ENCODE peak calls at places on chromosomes 1 and 21, in six cellular contexts. One of them, this sample, is unnamed. For H3K4me1, the result is how much of the 10 kb centered on the place peaks cover.

GRCh38 chr1:70051926-70052325 is 153.5 kb downstream of the LRRC40 start:
- DNase-seq in endothelial cell of umbilical vein: no peak
- DNase-seq in heart left ventricle: no peak
- DNase-seq in colonic mucosa: no peak
- DNase-seq in CD8-positive, alpha-beta T cell: no peak
- DNase-seq in PC-9: no peak
- DNase-seq in this sample: no peak

GRCh38 chr1:108584320-108584968 is 24.5 kb downstream of the EEIG2 start:
- DNase-seq in colonic mucosa: no peak
- DNase-seq in endothelial cell of umbilical vein: peak
- DNase-seq in PC-9: no peak
- DNase-seq in heart left ventricle: no peak
- DNase-seq in CD8-positive, alpha-beta T cell: no peak
- DNase-seq in this sample: no peak

GRCh38 chr1:172283766-172284165 is 136.7 kb upstream of the C1orf105 start:
- DNase-seq in PC-9: no peak
- DNase-seq in colonic mucosa: no peak
- DNase-seq in CD8-positive, alpha-beta T cell: no peak
- DNase-seq in heart left ventricle: no peak
- DNase-seq in endothelial cell of umbilical vein: no peak
- DNase-seq in this sample: no peak

GRCh38 chr1:56436912-56437403 is 142.4 kb downstream of the PLPP3 start:
- DNase-seq in endothelial cell of umbilical vein: no peak
- DNase-seq in heart left ventricle: no peak
- DNase-seq in colonic mucosa: no peak
- DNase-seq in CD8-positive, alpha-beta T cell: no peak
- DNase-seq in PC-9: no peak
- DNase-seq in this sample: no peak

GRCh38 chr1:20187813-20188454 is 1.6 kb upstream of the PLA2G2C start:
- DNase-seq in colonic mucosa: no peak
- DNase-seq in heart left ventricle: no peak
- DNase-seq in endothelial cell of umbilical vein: no peak
- DNase-seq in PC-9: no peak
- DNase-seq in CD8-positive, alpha-beta T cell: no peak
- DNase-seq in this sample: no peak

GRCh38 chr1:62361426-62361825 is 42.2 kb upstream of the KANK4 start:
- DNase-seq in heart left ventricle: no peak
- DNase-seq in endothelial cell of umbilical vein: no peak
- DNase-seq in CD8-positive, alpha-beta T cell: no peak
- DNase-seq in PC-9: no peak
- DNase-seq in colonic mucosa: no peak
- DNase-seq in this sample: no peak

GRCh38 chr1:243882276-243882675 is 32.2 kb upstream of the AKT3 start:
- DNase-seq in CD8-positive, alpha-beta T cell: no peak
- DNase-seq in heart left ventricle: no peak
- DNase-seq in colonic mucosa: no peak
- DNase-seq in endothelial cell of umbilical vein: no peak
- DNase-seq in PC-9: no peak
- DNase-seq in this sample: no peak

GRCh38 chr1:21295059-21295401 is 4.8 kb upstream of the ECE1 start:
- DNase-seq in CD8-positive, alpha-beta T cell: no peak
- DNase-seq in endothelial cell of umbilical vein: peak
- DNase-seq in PC-9: no peak
- DNase-seq in colonic mucosa: no peak
- DNase-seq in heart left ventricle: no peak
- DNase-seq in this sample: no peak

GRCh38 chr21:46413365-46413696 is 45.4 kb upstream of the DIP2A start:
- DNase-seq in endothelial cell of umbilical vein: no peak
- DNase-seq in colonic mucosa: no peak
- DNase-seq in PC-9: no peak
- DNase-seq in heart left ventricle: no peak
- DNase-seq in CD8-positive, alpha-beta T cell: no peak
- DNase-seq in this sample: peak

GRCh38 chr1:24481098-24481497 is 21.5 kb upstream of the RCAN3 start:
- DNase-seq in CD8-positive, alpha-beta T cell: no peak
- DNase-seq in heart left ventricle: no peak
- DNase-seq in endothelial cell of umbilical vein: no peak
- DNase-seq in PC-9: no peak
- DNase-seq in colonic mucosa: no peak
- DNase-seq in this sample: no peak

GRCh38 chr21:34129971-34130597 is 56.7 kb downstream of the MRPS6 start:
- DNase-seq in endothelial cell of umbilical vein: no peak
- DNase-seq in heart left ventricle: no peak
- DNase-seq in CD8-positive, alpha-beta T cell: no peak
- DNase-seq in colonic mucosa: no peak
- DNase-seq in PC-9: no peak
- DNase-seq in this sample: no peak

GRCh38 chr1:99503276-99503747 is 142.6 kb upstream of the PALMD start:
- DNase-seq in heart left ventricle: peak
- DNase-seq in endothelial cell of umbilical vein: no peak
- DNase-seq in CD8-positive, alpha-beta T cell: no peak
- DNase-seq in PC-9: no peak
- DNase-seq in colonic mucosa: no peak
- DNase-seq in this sample: no peak

GRCh38 chr1:116721608-116722007 is 32.6 kb upstream of the CD2 start:
- DNase-seq in CD8-positive, alpha-beta T cell: no peak
- DNase-seq in colonic mucosa: no peak
- DNase-seq in endothelial cell of umbilical vein: no peak
- DNase-seq in heart left ventricle: no peak
- DNase-seq in PC-9: no peak
- DNase-seq in this sample: no peak

GRCh38 chr1:18241932-18242331 is 134.3 kb downstream of the IGSF21 start:
- DNase-seq in heart left ventricle: no peak
- DNase-seq in CD8-positive, alpha-beta T cell: no peak
- DNase-seq in PC-9: no peak
- DNase-seq in colonic mucosa: no peak
- DNase-seq in endothelial cell of umbilical vein: no peak
- DNase-seq in this sample: no peak

GRCh38 chr1:117559985-117560384 is 45.9 kb upstream of the TENT5C start:
- DNase-seq in endothelial cell of umbilical vein: no peak
- DNase-seq in CD8-positive, alpha-beta T cell: no peak
- DNase-seq in colonic mucosa: no peak
- DNase-seq in heart left ventricle: no peak
- DNase-seq in PC-9: no peak
- DNase-seq in this sample: no peak

GRCh38 chr1:53826367-53826766 is 11.7 kb downstream of the NDC1 start:
- DNase-seq in heart left ventricle: no peak
- DNase-seq in PC-9: no peak
- DNase-seq in colonic mucosa: no peak
- DNase-seq in endothelial cell of umbilical vein: no peak
- DNase-seq in CD8-positive, alpha-beta T cell: no peak
- DNase-seq in this sample: no peak

GRCh38 chr21:39518055-39518844 is 66.5 kb downstream of the SH3BGR start:
- DNase-seq in CD8-positive, alpha-beta T cell: no peak
- DNase-seq in PC-9: peak
- DNase-seq in endothelial cell of umbilical vein: peak
- DNase-seq in heart left ventricle: peak
- DNase-seq in colonic mucosa: peak
- DNase-seq in this sample: no peak

GRCh38 chr1:9231648-9232332 is 2.8 kb upstream of the H6PD start:
- DNase-seq in CD8-positive, alpha-beta T cell: no peak
- DNase-seq in PC-9: peak
- DNase-seq in endothelial cell of umbilical vein: no peak
- DNase-seq in heart left ventricle: no peak
- DNase-seq in colonic mucosa: no peak
- DNase-seq in this sample: no peak

GRCh38 chr1:42454409-42454808 is 1.4 kb downstream of the ZMYND12 start:
- DNase-seq in PC-9: no peak
- DNase-seq in CD8-positive, alpha-beta T cell: no peak
- DNase-seq in heart left ventricle: no peak
- DNase-seq in endothelial cell of umbilical vein: no peak
- DNase-seq in colonic mucosa: no peak
- DNase-seq in this sample: no peak

GRCh38 chr1:98330224-98330623 is 331.3 kb upstream of the SNX7 start:
- DNase-seq in PC-9: no peak
- DNase-seq in CD8-positive, alpha-beta T cell: no peak
- DNase-seq in heart left ventricle: no peak
- DNase-seq in endothelial cell of umbilical vein: no peak
- DNase-seq in colonic mucosa: no peak
- DNase-seq in this sample: no peak

GRCh38 chr1:1430114-1430982 is 5.1 kb upstream of the VWA1 start:
- DNase-seq in CD8-positive, alpha-beta T cell: no peak
- DNase-seq in endothelial cell of umbilical vein: peak
- DNase-seq in colonic mucosa: peak
- DNase-seq in heart left ventricle: peak
- DNase-seq in PC-9: peak
- DNase-seq in this sample: peak

GRCh38 chr1:44811714-44812151 is 3.4 kb downstream of the BTBD19 start:
- DNase-seq in colonic mucosa: no peak
- DNase-seq in CD8-positive, alpha-beta T cell: no peak
- DNase-seq in PC-9: peak
- DNase-seq in heart left ventricle: peak
- DNase-seq in endothelial cell of umbilical vein: peak
- DNase-seq in this sample: peak

GRCh38 chr1:198966519-198966918 is 327.7 kb downstream of the PTPRC start:
- DNase-seq in PC-9: no peak
- DNase-seq in heart left ventricle: no peak
- DNase-seq in colonic mucosa: no peak
- DNase-seq in CD8-positive, alpha-beta T cell: no peak
- DNase-seq in endothelial cell of umbilical vein: no peak
- DNase-seq in this sample: no peak

DNA sequence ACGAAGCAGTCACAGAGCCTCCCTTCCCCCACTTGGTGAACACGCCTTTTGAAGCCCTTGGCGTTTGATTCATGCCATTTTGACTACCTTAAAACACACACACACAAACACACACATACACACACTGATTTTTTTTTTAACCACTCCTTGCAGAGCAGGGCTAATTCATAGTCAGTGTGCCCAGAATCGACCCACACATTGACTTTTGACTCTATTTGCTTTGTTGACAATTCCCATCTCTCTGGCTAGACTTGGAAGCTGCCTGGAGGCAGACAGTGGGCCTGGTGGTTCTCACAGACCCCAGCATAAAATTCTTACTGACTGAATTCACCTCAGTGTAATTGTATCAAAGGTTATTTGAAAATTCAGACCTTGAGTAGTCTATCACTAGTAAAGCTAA is 30.3 kb downstream of the CAPN8 start:
- DNase-seq in endothelial cell of umbilical vein: no peak
- DNase-seq in CD8-positive, alpha-beta T cell: no peak
- DNase-seq in heart left ventricle: no peak
- DNase-seq in PC-9: no peak
- DNase-seq in colonic mucosa: no peak
- DNase-seq in this sample: no peak
- TF ChIP-seq CTCF in endothelial cell of umbilical vein: no peak
- TF ChIP-seq CTCF in CD8-positive, alpha-beta T cell: no peak
- TF ChIP-seq CTCF in heart left ventricle: no peak
- TF ChIP-seq CTCF in PC-9: no peak
- TF ChIP-seq CTCF in colonic mucosa: no peak
- TF ChIP-seq CTCF in this sample: no peak

DNA sequence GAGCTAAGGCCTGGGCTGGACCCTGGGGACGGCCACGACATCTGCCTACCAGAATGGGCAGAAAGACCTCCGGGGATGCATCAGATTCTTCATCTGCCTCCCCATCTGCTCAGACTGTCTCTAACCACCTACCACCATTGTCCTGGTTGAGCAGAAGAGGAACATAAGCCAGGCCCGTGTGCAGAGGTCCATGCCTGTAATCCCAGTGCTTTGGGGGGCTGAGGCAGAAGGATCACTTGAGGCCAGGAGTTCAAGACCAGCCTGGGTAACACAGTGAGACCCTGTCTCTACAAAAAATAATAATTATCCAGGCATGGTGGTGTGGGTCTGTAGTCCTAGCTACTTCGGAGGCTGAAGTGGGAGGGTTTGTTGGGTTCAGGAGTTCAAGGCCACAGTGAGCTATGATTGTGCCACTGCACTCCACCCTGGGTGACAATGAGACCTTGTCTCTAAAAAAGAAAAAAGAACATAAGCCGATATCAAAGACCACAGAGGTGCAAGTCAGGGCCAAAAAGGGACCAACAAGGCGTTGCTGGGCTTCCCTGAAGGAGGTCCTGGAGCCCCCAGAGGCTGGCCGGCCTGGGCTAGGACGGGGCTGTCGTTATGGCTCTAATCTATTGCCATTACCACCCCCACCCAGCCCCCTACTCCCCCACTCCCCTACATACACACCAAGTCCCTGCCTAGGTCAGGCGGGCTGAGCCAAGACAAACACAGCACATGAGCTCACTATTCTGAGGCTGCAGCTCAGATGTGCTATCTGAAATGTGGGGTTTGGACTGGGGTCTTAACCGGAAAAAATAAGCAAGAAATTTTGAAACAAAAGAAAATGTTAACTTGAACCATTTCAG is 239.2 kb upstream of the RAB4A start:
- DNase-seq in heart left ventricle: no peak
- DNase-seq in PC-9: no peak
- DNase-seq in CD8-positive, alpha-beta T cell: no peak
- DNase-seq in endothelial cell of umbilical vein: peak
- DNase-seq in colonic mucosa: no peak
- DNase-seq in this sample: no peak
- H3K4me3 ChIP-seq in heart left ventricle: no peak
- H3K4me3 ChIP-seq in PC-9: no peak
- H3K4me3 ChIP-seq in CD8-positive, alpha-beta T cell: no peak
- H3K4me3 ChIP-seq in endothelial cell of umbilical vein: no peak
- H3K4me3 ChIP-seq in colonic mucosa: no peak
- H3K4me3 ChIP-seq in this sample: no peak

DNA sequence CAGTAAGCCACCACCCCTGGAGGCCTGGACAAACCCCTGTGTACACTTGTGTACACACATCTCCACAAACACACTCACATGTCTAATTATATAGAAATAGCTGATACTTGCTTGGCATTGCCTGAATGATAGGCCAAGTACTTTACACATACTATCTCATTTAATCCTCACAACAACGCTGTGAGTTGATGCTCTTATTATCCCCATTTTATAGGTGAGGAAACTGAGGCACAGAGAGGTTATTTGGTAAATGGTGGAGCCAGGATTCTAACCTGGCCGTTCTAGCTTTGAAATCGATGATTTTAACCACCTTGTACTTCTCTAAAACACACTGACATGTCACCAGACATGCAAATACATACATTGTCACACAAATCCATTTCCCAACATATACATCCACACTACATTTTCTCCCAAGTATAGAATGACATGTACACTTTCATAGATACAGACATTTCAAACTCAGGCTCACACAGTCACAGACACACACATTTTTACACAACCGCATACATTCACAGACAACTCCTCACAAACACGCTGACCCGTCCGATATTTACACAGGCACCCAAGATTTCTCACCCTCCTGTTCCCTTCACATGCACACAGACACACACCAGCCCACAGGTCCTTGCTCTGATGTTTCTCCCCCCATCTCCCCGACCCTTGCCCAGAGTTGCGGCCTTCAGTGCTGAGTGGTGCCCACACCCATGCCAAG is 3.2 kb downstream of the ARHGEF19 start:
- DNase-seq in colonic mucosa: no peak
- DNase-seq in PC-9: no peak
- DNase-seq in CD8-positive, alpha-beta T cell: no peak
- DNase-seq in heart left ventricle: no peak
- DNase-seq in endothelial cell of umbilical vein: no peak
- DNase-seq in this sample: no peak
- H3K4me1 ChIP-seq in colonic mucosa: under half
- H3K4me1 ChIP-seq in PC-9: under half
- H3K4me1 ChIP-seq in CD8-positive, alpha-beta T cell: under half
- H3K4me1 ChIP-seq in heart left ventricle: under half
- H3K4me1 ChIP-seq in endothelial cell of umbilical vein: under half
- H3K4me1 ChIP-seq in this sample: under half

GRCh38 chr1:103783944-103784377 is 34.3 kb downstream of the AMY1C start:
- DNase-seq in colonic mucosa: no peak
- DNase-seq in PC-9: no peak
- DNase-seq in heart left ventricle: no peak
- DNase-seq in endothelial cell of umbilical vein: no peak
- DNase-seq in CD8-positive, alpha-beta T cell: no peak
- DNase-seq in this sample: no peak

GRCh38 chr1:103790172-103790571 is 40.5 kb downstream of the AMY1C start:
- DNase-seq in PC-9: no peak
- DNase-seq in CD8-positive, alpha-beta T cell: no peak
- DNase-seq in colonic mucosa: no peak
- DNase-seq in heart left ventricle: no peak
- DNase-seq in endothelial cell of umbilical vein: no peak
- DNase-seq in this sample: no peak

GRCh38 chr1:103788377-103788776 is 38.7 kb downstream of the AMY1C start:
- DNase-seq in heart left ventricle: no peak
- DNase-seq in endothelial cell of umbilical vein: no peak
- DNase-seq in CD8-positive, alpha-beta T cell: no peak
- DNase-seq in PC-9: no peak
- DNase-seq in colonic mucosa: no peak
- DNase-seq in this sample: no peak
- TF ChIP-seq CTCF in heart left ventricle: peak
- TF ChIP-seq CTCF in endothelial cell of umbilical vein: no peak
- TF ChIP-seq CTCF in CD8-positive, alpha-beta T cell: no peak
- TF ChIP-seq CTCF in PC-9: peak
- TF ChIP-seq CTCF in colonic mucosa: no peak
- TF ChIP-seq CTCF in this sample: no peak